ENCODE peak calls at places on chromosomes 2 and 18, in ten cellular contexts. U, I, Z, E, A, W, T, V, H and C are unnamed samples.

GRCh38 chr18:50675043-50675442 is 115.2 kb downstream of the MAPK4 start:
- DNase-seq in T (no peak), I (no peak), Z (no peak), U (no peak), W (no peak), V (no peak), H (no peak), E (no peak), A (no peak), C (no peak)

GRCh38 chr2:241036397-241036963 is 38.1 kb downstream of the SNED1 start:
- DNase-seq in E (no peak), U (no peak), H (peak), V (peak), W (no peak), T (peak), I (no peak), A (no peak), Z (peak), C (peak)

GRCh38 chr2:131419447-131419846 is 55.5 kb upstream of the RAB6D start:
- DNase-seq in I (peak), W (no peak), U (no peak), T (no peak), H (no peak), Z (no peak), E (no peak), A (no peak), V (no peak), C (no peak)

GRCh38 chr2:172643142-172643541 is 87.3 kb downstream of the PDK1 start:
- DNase-seq in I (no peak), E (no peak), W (peak), H (no peak), V (no peak), T (peak), U (no peak), Z (peak), A (peak), C (no peak)

GRCh38 chr2:209236369-209236768 is 187.5 kb upstream of the MAP2 start:
- DNase-seq in H (no peak), Z (peak), W (no peak), E (no peak), T (no peak), V (no peak), U (peak), I (peak), A (no peak), C (no peak)

GRCh38 chr2:12555012-12555645 is 161.6 kb upstream of the TRIB2 start:
- DNase-seq in W (no peak), T (peak), Z (no peak), E (no peak), V (no peak), H (no peak), I (no peak), U (no peak), A (peak), C (no peak)

GRCh38 chr2:196258407-196258806 is 87.0 kb upstream of the STK17B start:
- DNase-seq in T (no peak), E (no peak), Z (no peak), W (no peak), A (no peak), I (no peak), U (no peak), V (no peak), H (no peak), C (no peak)

GRCh38 chr18:46639386-46639785 is 17.6 kb downstream of the LOXHD1 start:
- DNase-seq in W (no peak), T (no peak), V (no peak), E (no peak), Z (no peak), H (no peak), U (no peak), A (no peak), I (no peak), C (no peak)

GRCh38 chr2:27956895-27957294 is 66.4 kb downstream of the BABAM2 start:
- DNase-seq in U (no peak), E (no peak), T (peak), H (no peak), I (no peak), W (no peak), V (no peak), A (peak), Z (no peak), C (no peak)

GRCh38 chr2:218990052-218990451 is 3.2 kb downstream of the CRYBA2 start:
- DNase-seq in I (no peak), U (no peak), W (no peak), Z (no peak), H (no peak), T (no peak), E (no peak), A (no peak), V (no peak), C (no peak)

GRCh38 chr18:43714346-43715010 is 437.2 kb upstream of the SYT4 start:
- DNase-seq in W (no peak), U (no peak), I (no peak), Z (no peak), V (no peak), A (no peak), T (no peak), E (no peak), H (no peak), C (no peak)

GRCh38 chr2:109612991-109613921 is 510 bp downstream of the SEPTIN10 start:
- DNase-seq in W (no peak), U (peak), T (peak), I (peak), Z (peak), E (peak), V (peak), H (no peak), A (peak), C (no peak)

GRCh38 chr2:85058619-85058941 is 74.6 kb upstream of the TCF7L1 start:
- DNase-seq in Z (no peak), T (no peak), H (no peak), A (no peak), W (no peak), U (no peak), V (no peak), E (no peak), I (no peak), C (no peak)

GRCh38 chr2:204663816-204664421 is 118.6 kb downstream of the PARD3B start:
- DNase-seq in A (no peak), E (no peak), V (no peak), U (no peak), I (no peak), T (no peak), W (no peak), Z (no peak), H (no peak), C (no peak)

GRCh38 chr2:96089356-96090180 is 26.8 kb downstream of the ADRA2B start:
- DNase-seq in Z (no peak), V (no peak), I (no peak), E (peak), W (no peak), A (no peak), U (no peak), H (no peak), T (no peak), C (no peak)

GRCh38 chr2:10971131-10971854 is 59.6 kb downstream of the KCNF1 start:
- DNase-seq in E (no peak), A (no peak), V (no peak), H (no peak), Z (no peak), T (no peak), W (no peak), I (no peak), U (no peak), C (no peak)